ENCODE peak calls at places on chromosomes 3 and 15, in five cellular contexts. One of them, this sample, is unnamed.

GRCh38 chr15:92681141-92681622 is 25.6 kb upstream of the FAM174B start:
- DNase-seq in SW 1271: no peak
- DNase-seq in substantia nigra: no peak
- DNase-seq in B cell: no peak
- DNase-seq in islet precursor cell: no peak
- DNase-seq in this sample: peak; percentile 52

GRCh38 chr3:61809879-61810278 is 248.5 kb downstream of the PTPRG start:
- DNase-seq in SW 1271: no peak
- DNase-seq in substantia nigra: no peak
- DNase-seq in B cell: no peak
- DNase-seq in islet precursor cell: no peak
- DNase-seq in this sample: no peak

GRCh38 chr15:71335591-71335990 is 220.3 kb downstream of the THSD4 start:
- DNase-seq in SW 1271: no peak
- DNase-seq in substantia nigra: no peak
- DNase-seq in B cell: no peak
- DNase-seq in islet precursor cell: no peak
- DNase-seq in this sample: no peak

GRCh38 chr15:29859981-29860745 is 37.9 kb upstream of the TJP1 start:
- DNase-seq in SW 1271: no peak
- DNase-seq in substantia nigra: no peak
- DNase-seq in B cell: no peak
- DNase-seq in islet precursor cell: peak; percentile 84
- DNase-seq in this sample: no peak

GRCh38 chr3:194321666-194322640 is 29.2 kb downstream of the CPN2 start:
- DNase-seq in SW 1271: no peak
- DNase-seq in substantia nigra: no peak
- DNase-seq in B cell: no peak
- DNase-seq in islet precursor cell: no peak
- DNase-seq in this sample: no peak

GRCh38 chr3:45807645-45808540 is 11.6 kb upstream of the SLC6A20 start:
- DNase-seq in SW 1271: no peak
- DNase-seq in substantia nigra: no peak
- DNase-seq in B cell: no peak
- DNase-seq in islet precursor cell: peak; percentile 28
- DNase-seq in this sample: no peak

GRCh38 chr3:77807312-77807711 is 767.4 kb downstream of the ROBO2 start:
- DNase-seq in SW 1271: no peak
- DNase-seq in substantia nigra: no peak
- DNase-seq in B cell: no peak
- DNase-seq in islet precursor cell: no peak
- DNase-seq in this sample: no peak

GRCh38 chr3:78725703-78726246 is 1042.0 kb downstream of the ROBO1 start:
- DNase-seq in SW 1271: no peak
- DNase-seq in substantia nigra: no peak
- DNase-seq in B cell: no peak
- DNase-seq in islet precursor cell: no peak
- DNase-seq in this sample: no peak

GRCh38 chr15:43514241-43515057 is 3.0 kb upstream of the MAP1A start:
- DNase-seq in SW 1271: no peak
- DNase-seq in substantia nigra: peak; percentile 83
- DNase-seq in B cell: no peak
- DNase-seq in islet precursor cell: no peak
- DNase-seq in this sample: peak; percentile 76

GRCh38 chr15:31250033-31250432 is 76.6 kb upstream of the KLF13 start:
- DNase-seq in SW 1271: no peak
- DNase-seq in substantia nigra: no peak
- DNase-seq in B cell: no peak
- DNase-seq in islet precursor cell: no peak
- DNase-seq in this sample: no peak

GRCh38 chr15:92941668-92942067 is 41.5 kb downstream of the CHD2 start:
- DNase-seq in SW 1271: no peak
- DNase-seq in substantia nigra: no peak
- DNase-seq in B cell: no peak
- DNase-seq in islet precursor cell: no peak
- DNase-seq in this sample: no peak

GRCh38 chr3:136753112-136753939 is 1.1 kb upstream of the STAG1 start:
- DNase-seq in SW 1271: no peak
- DNase-seq in substantia nigra: no peak
- DNase-seq in B cell: no peak
- DNase-seq in islet precursor cell: no peak
- DNase-seq in this sample: no peak

GRCh38 chr15:97525809-97526208 is 434.7 kb upstream of the ARRDC4 start:
- DNase-seq in SW 1271: no peak
- DNase-seq in substantia nigra: no peak
- DNase-seq in B cell: no peak
- DNase-seq in islet precursor cell: no peak
- DNase-seq in this sample: no peak

GRCh38 chr3:115330406-115330805 is 183.3 kb upstream of the ZBTB20 start:
- DNase-seq in SW 1271: no peak
- DNase-seq in substantia nigra: no peak
- DNase-seq in B cell: no peak
- DNase-seq in islet precursor cell: no peak
- DNase-seq in this sample: peak; percentile 13

GRCh38 chr15:68930268-68931022 is at the start of gene SPESP1:
- DNase-seq in SW 1271: no peak
- DNase-seq in substantia nigra: peak; percentile 22
- DNase-seq in B cell: peak; percentile 66
- DNase-seq in islet precursor cell: no peak
- DNase-seq in this sample: no peak

GRCh38 chr3:159139326-159139725 is 337.5 kb downstream of the MFSD1 start:
- DNase-seq in SW 1271: no peak
- DNase-seq in substantia nigra: no peak
- DNase-seq in B cell: no peak
- DNase-seq in islet precursor cell: no peak
- DNase-seq in this sample: no peak